ENCODE peak calls at places on chromosomes 5 and 9, in four cellular contexts. One of them, this sample, is unnamed.

GRCh38 chr9:86069206-86069869 is 30.0 kb downstream of the GOLM1 start:
- DNase-seq in HT-29: no peak
- DNase-seq in T-helper 1 cell: no peak
- DNase-seq in activated CD8-positive, alpha-beta memory T cell treated with anti-CD3 and anti-CD28 coated beads for 48 hours: no peak
- DNase-seq in this sample: no peak

GRCh38 chr5:139543423-139543991 is 17.6 kb upstream of the UBE2D2 start:
- DNase-seq in HT-29: peak; percentile 17
- DNase-seq in activated CD8-positive, alpha-beta memory T cell treated with anti-CD3 and anti-CD28 coated beads for 48 hours: no peak
- DNase-seq in T-helper 1 cell: peak; percentile 29
- DNase-seq in this sample: no peak

GRCh38 chr5:135191084-135191826 is 157.2 kb upstream of the PITX1 start:
- DNase-seq in HT-29: peak; percentile 82
- DNase-seq in activated CD8-positive, alpha-beta memory T cell treated with anti-CD3 and anti-CD28 coated beads for 48 hours: peak; percentile 52
- DNase-seq in T-helper 1 cell: peak; percentile 48
- DNase-seq in this sample: peak; percentile 44

GRCh38 chr9:76107487-76107886 is 217.0 kb downstream of the PCSK5 start:
- DNase-seq in activated CD8-positive, alpha-beta memory T cell treated with anti-CD3 and anti-CD28 coated beads for 48 hours: no peak
- DNase-seq in HT-29: no peak
- DNase-seq in T-helper 1 cell: no peak
- DNase-seq in this sample: no peak

GRCh38 chr9:96222132-96222531 is 79.8 kb downstream of the HSD17B3 start:
- DNase-seq in T-helper 1 cell: no peak
- DNase-seq in HT-29: peak; percentile 28
- DNase-seq in activated CD8-positive, alpha-beta memory T cell treated with anti-CD3 and anti-CD28 coated beads for 48 hours: no peak
- DNase-seq in this sample: no peak

GRCh38 chr5:171492781-171493180 is 73.3 kb downstream of the FGF18 start:
- DNase-seq in HT-29: no peak
- DNase-seq in activated CD8-positive, alpha-beta memory T cell treated with anti-CD3 and anti-CD28 coated beads for 48 hours: no peak
- DNase-seq in T-helper 1 cell: no peak
- DNase-seq in this sample: no peak

GRCh38 chr5:169024426-169024825 is 276.5 kb downstream of the SLIT3 start:
- DNase-seq in activated CD8-positive, alpha-beta memory T cell treated with anti-CD3 and anti-CD28 coated beads for 48 hours: no peak
- DNase-seq in T-helper 1 cell: no peak
- DNase-seq in HT-29: no peak
- DNase-seq in this sample: no peak

GRCh38 chr5:17316973-17317459 is 99.6 kb downstream of the BASP1 start:
- DNase-seq in T-helper 1 cell: no peak
- DNase-seq in HT-29: peak; percentile 41
- DNase-seq in activated CD8-positive, alpha-beta memory T cell treated with anti-CD3 and anti-CD28 coated beads for 48 hours: no peak
- DNase-seq in this sample: no peak

GRCh38 chr5:119332978-119333401 is 22.8 kb upstream of the TNFAIP8 start:
- DNase-seq in HT-29: no peak
- DNase-seq in T-helper 1 cell: no peak
- DNase-seq in activated CD8-positive, alpha-beta memory T cell treated with anti-CD3 and anti-CD28 coated beads for 48 hours: no peak
- DNase-seq in this sample: no peak

GRCh38 chr5:180180198-180180820 is 28.7 kb downstream of the RASGEF1C start:
- DNase-seq in HT-29: no peak
- DNase-seq in T-helper 1 cell: no peak
- DNase-seq in activated CD8-positive, alpha-beta memory T cell treated with anti-CD3 and anti-CD28 coated beads for 48 hours: no peak
- DNase-seq in this sample: no peak

GRCh38 chr9:99257723-99258364 is 35.8 kb downstream of the SEC61B start:
- DNase-seq in activated CD8-positive, alpha-beta memory T cell treated with anti-CD3 and anti-CD28 coated beads for 48 hours: no peak
- DNase-seq in T-helper 1 cell: no peak
- DNase-seq in HT-29: no peak
- DNase-seq in this sample: no peak

GRCh38 chr9:124293712-124294504 is 36.2 kb downstream of the NEK6 start:
- DNase-seq in HT-29: no peak
- DNase-seq in T-helper 1 cell: no peak
- DNase-seq in activated CD8-positive, alpha-beta memory T cell treated with anti-CD3 and anti-CD28 coated beads for 48 hours: no peak
- DNase-seq in this sample: no peak

GRCh38 chr9:113368960-113369582 is 7.7 kb downstream of the HDHD3 start:
- DNase-seq in HT-29: no peak
- DNase-seq in activated CD8-positive, alpha-beta memory T cell treated with anti-CD3 and anti-CD28 coated beads for 48 hours: no peak
- DNase-seq in T-helper 1 cell: no peak
- DNase-seq in this sample: no peak

GRCh38 chr9:89036383-89036782 is 45.1 kb downstream of the S1PR3 start:
- DNase-seq in T-helper 1 cell: no peak
- DNase-seq in HT-29: no peak
- DNase-seq in activated CD8-positive, alpha-beta memory T cell treated with anti-CD3 and anti-CD28 coated beads for 48 hours: no peak
- DNase-seq in this sample: no peak

GRCh38 chr9:114504341-114505186 is 709 bp downstream of the WHRN start:
- DNase-seq in T-helper 1 cell: peak; percentile 24
- DNase-seq in activated CD8-positive, alpha-beta memory T cell treated with anti-CD3 and anti-CD28 coated beads for 48 hours: no peak
- DNase-seq in HT-29: no peak
- DNase-seq in this sample: no peak

GRCh38 chr9:93945400-93946337 is 9.5 kb downstream of the BARX1 start:
- DNase-seq in HT-29: no peak
- DNase-seq in activated CD8-positive, alpha-beta memory T cell treated with anti-CD3 and anti-CD28 coated beads for 48 hours: no peak
- DNase-seq in T-helper 1 cell: no peak
- DNase-seq in this sample: no peak

GRCh38 chr5:149632311-149633251 is 51.3 kb downstream of the ARHGEF37 start:
- DNase-seq in activated CD8-positive, alpha-beta memory T cell treated with anti-CD3 and anti-CD28 coated beads for 48 hours: no peak
- DNase-seq in T-helper 1 cell: no peak
- DNase-seq in HT-29: no peak
- DNase-seq in this sample: no peak

GRCh38 chr9:20663133-20663532 is 20.9 kb upstream of the FOCAD start:
- DNase-seq in activated CD8-positive, alpha-beta memory T cell treated with anti-CD3 and anti-CD28 coated beads for 48 hours: no peak
- DNase-seq in HT-29: no peak
- DNase-seq in T-helper 1 cell: no peak
- DNase-seq in this sample: no peak

GRCh38 chr5:141382469-141383294 is at the start of gene PCDHGA7:
- DNase-seq in T-helper 1 cell: no peak
- DNase-seq in HT-29: no peak
- DNase-seq in activated CD8-positive, alpha-beta memory T cell treated with anti-CD3 and anti-CD28 coated beads for 48 hours: no peak
- DNase-seq in this sample: no peak

GRCh38 chr5:177419045-177419444 is 7.4 kb upstream of the GRK6 start:
- DNase-seq in T-helper 1 cell: no peak
- DNase-seq in HT-29: no peak
- DNase-seq in activated CD8-positive, alpha-beta memory T cell treated with anti-CD3 and anti-CD28 coated beads for 48 hours: no peak
- DNase-seq in this sample: no peak

GRCh38 chr5:96507128-96507527 is 74.1 kb upstream of the PCSK1 start:
- DNase-seq in activated CD8-positive, alpha-beta memory T cell treated with anti-CD3 and anti-CD28 coated beads for 48 hours: no peak
- DNase-seq in T-helper 1 cell: no peak
- DNase-seq in HT-29: no peak
- DNase-seq in this sample: no peak

GRCh38 chr5:171535162-171535561 is 115.7 kb downstream of the FGF18 start:
- DNase-seq in T-helper 1 cell: no peak
- DNase-seq in activated CD8-positive, alpha-beta memory T cell treated with anti-CD3 and anti-CD28 coated beads for 48 hours: no peak
- DNase-seq in HT-29: no peak
- DNase-seq in this sample: no peak

GRCh38 chr5:11046160-11046559 is 285.1 kb upstream of the DAP start:
- DNase-seq in HT-29: peak; percentile 19
- DNase-seq in activated CD8-positive, alpha-beta memory T cell treated with anti-CD3 and anti-CD28 coated beads for 48 hours: no peak
- DNase-seq in T-helper 1 cell: no peak
- DNase-seq in this sample: no peak

GRCh38 chr5:91885291-91886265 is 502.5 kb upstream of the ARRDC3 start:
- DNase-seq in T-helper 1 cell: no peak
- DNase-seq in HT-29: no peak
- DNase-seq in activated CD8-positive, alpha-beta memory T cell treated with anti-CD3 and anti-CD28 coated beads for 48 hours: no peak
- DNase-seq in this sample: no peak

GRCh38 chr9:131103024-131103423 is 6.7 kb downstream of the AIF1L start:
- DNase-seq in HT-29: no peak
- DNase-seq in T-helper 1 cell: no peak
- DNase-seq in activated CD8-positive, alpha-beta memory T cell treated with anti-CD3 and anti-CD28 coated beads for 48 hours: no peak
- DNase-seq in this sample: no peak

GRCh38 chr9:98085955-98086354 is 29.4 kb downstream of the NANS start:
- DNase-seq in T-helper 1 cell: no peak
- DNase-seq in HT-29: no peak
- DNase-seq in activated CD8-positive, alpha-beta memory T cell treated with anti-CD3 and anti-CD28 coated beads for 48 hours: no peak
- DNase-seq in this sample: no peak

GRCh38 chr5:135040331-135041144 is 6.5 kb upstream of the PITX1 start:
- DNase-seq in activated CD8-positive, alpha-beta memory T cell treated with anti-CD3 and anti-CD28 coated beads for 48 hours: no peak
- DNase-seq in HT-29: no peak
- DNase-seq in T-helper 1 cell: no peak
- DNase-seq in this sample: no peak

GRCh38 chr9:81737871-81738507 is 48.6 kb upstream of the TLE1 start:
- DNase-seq in HT-29: peak; percentile 77
- DNase-seq in T-helper 1 cell: no peak
- DNase-seq in activated CD8-positive, alpha-beta memory T cell treated with anti-CD3 and anti-CD28 coated beads for 48 hours: no peak
- DNase-seq in this sample: no peak

GRCh38 chr5:127925916-127926315 is 157.7 kb upstream of the SLC12A2 start:
- DNase-seq in HT-29: peak; percentile 64
- DNase-seq in T-helper 1 cell: no peak
- DNase-seq in activated CD8-positive, alpha-beta memory T cell treated with anti-CD3 and anti-CD28 coated beads for 48 hours: no peak
- DNase-seq in this sample: no peak

GRCh38 chr9:93582115-93582514 is 5.7 kb downstream of the PHF2 start:
- DNase-seq in HT-29: no peak
- DNase-seq in activated CD8-positive, alpha-beta memory T cell treated with anti-CD3 and anti-CD28 coated beads for 48 hours: no peak
- DNase-seq in T-helper 1 cell: no peak
- DNase-seq in this sample: no peak

GRCh38 chr9:115164511-115164974 is 46.6 kb upstream of the TNC start:
- DNase-seq in HT-29: peak; percentile 91
- DNase-seq in T-helper 1 cell: no peak
- DNase-seq in activated CD8-positive, alpha-beta memory T cell treated with anti-CD3 and anti-CD28 coated beads for 48 hours: no peak
- DNase-seq in this sample: no peak

GRCh38 chr5:68817696-68818695 is 275.8 kb upstream of the SLC30A5 start:
- DNase-seq in T-helper 1 cell: no peak
- DNase-seq in activated CD8-positive, alpha-beta memory T cell treated with anti-CD3 and anti-CD28 coated beads for 48 hours: no peak
- DNase-seq in HT-29: no peak
- DNase-seq in this sample: no peak

GRCh38 chr5:148840531-148840930 is 14.1 kb downstream of the ADRB2 start:
- DNase-seq in activated CD8-positive, alpha-beta memory T cell treated with anti-CD3 and anti-CD28 coated beads for 48 hours: no peak
- DNase-seq in HT-29: no peak
- DNase-seq in T-helper 1 cell: no peak
- DNase-seq in this sample: no peak

GRCh38 chr9:122807271-122807900 is 7.5 kb downstream of the OR1K1 start:
- DNase-seq in T-helper 1 cell: no peak
- DNase-seq in activated CD8-positive, alpha-beta memory T cell treated with anti-CD3 and anti-CD28 coated beads for 48 hours: no peak
- DNase-seq in HT-29: no peak
- DNase-seq in this sample: no peak

GRCh38 chr5:143001764-143002351 is 231.7 kb downstream of the ARHGAP26 start:
- DNase-seq in activated CD8-positive, alpha-beta memory T cell treated with anti-CD3 and anti-CD28 coated beads for 48 hours: no peak
- DNase-seq in HT-29: no peak
- DNase-seq in T-helper 1 cell: no peak
- DNase-seq in this sample: no peak

This sample was measured in LNCaP clone FGC.